ENCODE peak calls at places on chromosomes 4 and X, in ten cellular contexts. Y is amniotic stem cell; P is effector CD4-positive, alpha-beta T cell; R is CD4-positive, alpha-beta T cell; W is iPS-NIHi11; O is activated CD4-positive, alpha-beta T cell treated with anti-CD3 and anti-CD28 coated beads, Interleukin-2, amount 10 ng/mL, durations not matched to agents 7 days and 5 days; Z is T follicular helper cell; L is stimulated activated CD8-positive, alpha-beta memory T cell treated with anti-CD3 and anti-CD28 coated beads, Interleukin-15, amount 100 ng/mL, for 1 hour; S is AG09309; M is skeletal muscle cell. Q is an unnamed sample.

GRCh38 chrX:118855681-118856310 is 32.2 kb downstream of the ZCCHC12 start:
- DNase-seq in Y (no peak), P (no peak), R (no peak), W (no peak), O (no peak), Z (no peak), L (no peak), S (no peak), M (no peak), Q (no peak)

GRCh38 chrX:40845331-40845911 is 110.1 kb upstream of the MED14 start:
- DNase-seq in Y (peak; percentile 56), P (no peak), R (no peak), W (peak; percentile 19), O (no peak), Z (no peak), L (no peak), S (peak; percentile 75), M (peak; percentile 85), Q (peak; percentile 31)

GRCh38 chrX:9788908-9789307 is 2.7 kb downstream of the SHROOM2 start:
- DNase-seq in Y (no peak), P (no peak), R (no peak), W (no peak), O (no peak), Z (no peak), L (no peak), S (no peak), M (no peak), Q (peak; percentile 10)

GRCh38 chr4:18297684-18298083 is 276.1 kb upstream of the LCORL start:
- DNase-seq in Y (no peak), P (no peak), R (no peak), W (no peak), O (no peak), Z (no peak), L (no peak), S (no peak), M (no peak), Q (no peak)

GRCh38 chr4:185504098-185505047 is 30.9 kb downstream of the PDLIM3 start:
- DNase-seq in Y (no peak), P (no peak), R (no peak), W (no peak), O (no peak), Z (no peak), L (no peak), S (no peak), M (peak; percentile 25), Q (no peak)

GRCh38 chr4:95601342-95601741 is 52.6 kb upstream of the UNC5C start:
- DNase-seq in Y (no peak), P (no peak), R (no peak), W (no peak), O (no peak), Z (no peak), L (no peak), S (no peak), M (no peak), Q (no peak)

GRCh38 chr4:69718376-69719293 is 41.8 kb downstream of the SULT1B1 start:
- DNase-seq in Y (no peak), P (no peak), R (no peak), W (no peak), O (no peak), Z (no peak), L (no peak), S (no peak), M (peak; percentile 49), Q (no peak)

GRCh38 chr4:105551968-105552746 is at the start of gene ARHGEF38:
- DNase-seq in Y (no peak), P (no peak), R (no peak), W (peak; percentile 49), O (no peak), Z (no peak), L (no peak), S (no peak), M (no peak), Q (no peak)

GRCh38 chr4:158051401-158052235 is 121.2 kb downstream of the GASK1B start:
- DNase-seq in Y (peak; percentile 47), P (no peak), R (no peak), W (no peak), O (no peak), Z (no peak), L (no peak), S (peak; percentile 96), M (peak; percentile 97), Q (peak; percentile 78)

GRCh38 chr4:3239342-3239741 is 9.6 kb upstream of the MSANTD1 start:
- DNase-seq in Y (no peak), P (no peak), R (no peak), W (no peak), O (no peak), Z (no peak), L (no peak), S (no peak), M (no peak), Q (no peak)

GRCh38 chr4:25235401-25235800 is 1.6 kb downstream of the PI4K2B start:
- DNase-seq in Y (no peak), P (no peak), R (no peak), W (no peak), O (no peak), Z (no peak), L (no peak), S (no peak), M (no peak), Q (no peak)

GRCh38 chr4:169899295-169899694 is 126.9 kb downstream of the MFAP3L start:
- DNase-seq in Y (no peak), P (no peak), R (no peak), W (no peak), O (no peak), Z (no peak), L (no peak), S (no peak), M (peak; percentile 39), Q (no peak)

GRCh38 chr4:46844325-46844917 is 64.6 kb downstream of the COX7B2 start:
- DNase-seq in Y (peak; percentile 55), P (peak; percentile 20), R (no peak), W (peak; percentile 23), O (peak; percentile 60), Z (peak; percentile 12), L (no peak), S (peak; percentile 4), M (peak; percentile 5), Q (peak; percentile 56)

GRCh38 chr4:56410247-56410646 is 23.0 kb upstream of the AASDH start:
- DNase-seq in Y (peak; percentile 90), P (no peak), R (no peak), W (peak; percentile 76), O (no peak), Z (no peak), L (no peak), S (peak; percentile 96), M (peak; percentile 87), Q (peak; percentile 85)

GRCh38 chrX:1386338-1387127 is 5.4 kb downstream of the SLC25A6 start:
- DNase-seq in Y (no peak), P (no peak), R (no peak), W (no peak), O (no peak), Z (no peak), L (no peak), S (no peak), M (no peak), Q (no peak)

GRCh38 chr4:158996669-158997074 is 106.2 kb upstream of the RAPGEF2 start:
- DNase-seq in Y (peak; percentile 83), P (no peak), R (no peak), W (no peak), O (no peak), Z (no peak), L (no peak), S (peak; percentile 89), M (peak; percentile 85), Q (peak; percentile 88)

GRCh38 chr4:22762548-22762947 is 69.8 kb downstream of the GBA3 start:
- DNase-seq in Y (no peak), P (no peak), R (no peak), W (peak; percentile 25), O (no peak), Z (no peak), L (no peak), S (no peak), M (no peak), Q (no peak)

GRCh38 chrX:38803609-38804480 is 2.6 kb downstream of the MID1IP1 start:
- DNase-seq in Y (no peak), P (peak; percentile 38), R (peak; percentile 60), W (peak; percentile 75), O (peak; percentile 74), Z (peak; percentile 22), L (no peak), S (no peak), M (no peak), Q (no peak)

GRCh38 chr4:105709081-105709450 is 482 bp downstream of the GSTCD start:
- DNase-seq in Y (no peak), P (no peak), R (no peak), W (no peak), O (peak; percentile 25), Z (no peak), L (no peak), S (no peak), M (no peak), Q (no peak)

GRCh38 chr4:6847134-6847533 is 62.5 kb upstream of the TBC1D14 start:
- DNase-seq in Y (no peak), P (no peak), R (no peak), W (no peak), O (no peak), Z (no peak), L (no peak), S (no peak), M (no peak), Q (no peak)

GRCh38 chr4:125140966-125141495 is 173.7 kb upstream of the FAT4 start:
- DNase-seq in Y (no peak), P (no peak), R (no peak), W (no peak), O (no peak), Z (no peak), L (no peak), S (peak; percentile 10), M (peak; percentile 28), Q (no peak)

GRCh38 chrX:138986235-138986634 is 274.7 kb upstream of the FGF13 start:
- DNase-seq in Y (no peak), P (no peak), R (no peak), W (no peak), O (no peak), Z (no peak), L (no peak), S (no peak), M (no peak), Q (no peak)

GRCh38 chrX:109936114-109936513 is 66.8 kb upstream of the TMEM164 start:
- DNase-seq in Y (no peak), P (no peak), R (no peak), W (no peak), O (no peak), Z (no peak), L (no peak), S (peak; percentile 16), M (peak; percentile 50), Q (no peak)

GRCh38 chr4:153619811-153620210 is 64.3 kb upstream of the TLR2 start:
- DNase-seq in Y (no peak), P (no peak), R (no peak), W (no peak), O (no peak), Z (no peak), L (no peak), S (no peak), M (no peak), Q (no peak)

GRCh38 chr4:151901631-151902030 is 140.8 kb upstream of the GATB start:
- DNase-seq in Y (no peak), P (no peak), R (no peak), W (no peak), O (no peak), Z (no peak), L (no peak), S (no peak), M (no peak), Q (no peak)

GRCh38 chrX:72169008-72169728 is 12.4 kb upstream of the PIN4 start:
- DNase-seq in Y (no peak), P (peak; percentile 5), R (peak; percentile 32), W (no peak), O (peak; percentile 60), Z (peak; percentile 14), L (no peak), S (no peak), M (no peak), Q (no peak)

GRCh38 chrX:118240359-118240758 is 105.5 kb upstream of the WDR44 start:
- DNase-seq in Y (no peak), P (no peak), R (no peak), W (no peak), O (no peak), Z (no peak), L (no peak), S (no peak), M (peak; percentile 21), Q (no peak)

GRCh38 chr4:152976466-152976761 is 40.3 kb downstream of the FHDC1 start:
- DNase-seq in Y (no peak), P (no peak), R (no peak), W (no peak), O (no peak), Z (no peak), L (no peak), S (no peak), M (no peak), Q (no peak)

Q was measured in smooth muscle cell of the brain vasculature.